ENCODE peak calls at places on chromosome 1, in six cellular contexts. P is NCI-H345, F is neural progenitor cell, Z is Calu3, Q is Kasumi-1, R is M059J. J is an unnamed sample.
A peak's percentile ranks its signal among the peaks of the same experiment; 100 is the strongest.

GRCh38 chr1:224205438-224205840 is 22.4 kb downstream of the DEGS1 start:
- DNase-seq in P (peak; percentile 10), F (no peak), Z (no peak), Q (peak; percentile 51), R (peak; percentile 74), J (peak; percentile 88)

GRCh38 chr1:169495050-169495740 is 9.5 kb upstream of the SLC19A2 start:
- DNase-seq in P (no peak), F (no peak), Z (no peak), Q (no peak), R (peak; percentile 33), J (peak; percentile 32)

GRCh38 chr1:27508139-27508665 is 18.2 kb upstream of the WASF2 start:
- DNase-seq in P (no peak), F (no peak), Z (no peak), Q (no peak), R (no peak), J (no peak)

GRCh38 chr1:110312188-110313121 is 26.7 kb upstream of the RBM15 start:
- DNase-seq in P (peak; percentile 71), F (peak; percentile 88), Z (peak; percentile 78), Q (peak; percentile 66), R (peak; percentile 61), J (peak; percentile 81)

GRCh38 chr1:48055854-48056253 is 58.7 kb upstream of the TRABD2B start:
- DNase-seq in P (peak; percentile 24), F (no peak), Z (no peak), Q (no peak), R (no peak), J (no peak)

GRCh38 chr1:218743861-218744505 is 398.8 kb downstream of the TGFB2 start:
- DNase-seq in P (no peak), F (no peak), Z (peak; percentile 58), Q (no peak), R (peak; percentile 57), J (no peak)

GRCh38 chr1:220243947-220244346 is 28.3 kb downstream of the RAB3GAP2 start:
- DNase-seq in P (no peak), F (no peak), Z (no peak), Q (peak; percentile 20), R (no peak), J (no peak)

GRCh38 chr1:36728846-36729245 is 246.1 kb upstream of the CSF3R start:
- DNase-seq in P (no peak), F (no peak), Z (no peak), Q (no peak), R (no peak), J (no peak)

GRCh38 chr1:23196627-23197328 is 20.5 kb downstream of the HTR1D start:
- DNase-seq in P (no peak), F (no peak), Z (peak; percentile 60), Q (no peak), R (peak; percentile 100), J (peak; percentile 99)

GRCh38 chr1:185449378-185450101 is 132.5 kb upstream of the IVNS1ABP start:
- DNase-seq in P (no peak), F (no peak), Z (no peak), Q (no peak), R (no peak), J (no peak)

GRCh38 chr1:92485374-92486250 is 1.1 kb downstream of the GFI1 start:
- DNase-seq in P (peak; percentile 78), F (peak; percentile 81), Z (peak; percentile 84), Q (peak; percentile 88), R (peak; percentile 50), J (peak; percentile 49)

GRCh38 chr1:32334864-32335618 is 992 bp downstream of the MARCKSL1 start:
- DNase-seq in P (peak; percentile 62), F (peak; percentile 74), Z (peak; percentile 59), Q (peak; percentile 41), R (peak; percentile 49), J (peak; percentile 70)

GRCh38 chr1:241998950-241999495 is at the start of gene MAP1LC3C:
- DNase-seq in P (no peak), F (peak; percentile 53), Z (no peak), Q (no peak), R (no peak), J (no peak)